ENCODE peak calls at places on chromosome 22, in four cellular contexts. Y is heart right ventricle, E is Peyer's patch, B is OCI-LY7. A is an unnamed sample.
A peak's percentile ranks its signal among the peaks of the same experiment; 100 is the strongest.

GRCh38 chr22:47659467-47660302 is 897.2 kb downstream of the TBC1D22A start:
- DNase-seq in Y (no peak), E (no peak), B (no peak), A (no peak)

GRCh38 chr22:41943661-41944209 is 3.2 kb downstream of the CENPM start:
- DNase-seq in Y (no peak), E (no peak), B (no peak), A (no peak)

GRCh38 chr22:27895600-27895999 is 23.5 kb downstream of the PITPNB start:
- DNase-seq in Y (no peak), E (no peak), B (no peak), A (no peak)

GRCh38 chr22:19892249-19892879 is 37.7 kb upstream of the GNB1L start:
- DNase-seq in Y (no peak), E (peak; percentile 40), B (peak; percentile 66), A (no peak)

GRCh38 chr22:42364641-42365336 is 67.4 kb downstream of the NFAM1 start:
- DNase-seq in Y (no peak), E (no peak), B (no peak), A (no peak)

GRCh38 chr22:43094085-43094484 is 4.9 kb upstream of the TTLL1 start:
- DNase-seq in Y (peak; percentile 76), E (no peak), B (peak; percentile 79), A (no peak)

GRCh38 chr22:41863472-41863871 is 30.6 kb downstream of the SREBF2 start:
- DNase-seq in Y (no peak), E (no peak), B (no peak), A (no peak)

GRCh38 chr22:48239461-48240164 is 1477.2 kb downstream of the TBC1D22A start:
- DNase-seq in Y (no peak), E (no peak), B (no peak), A (no peak)

GRCh38 chr22:44627521-44628139 is 74.4 kb upstream of the PRR5 start:
- DNase-seq in Y (no peak), E (no peak), B (no peak), A (no peak)

GRCh38 chr22:21975854-21976345 is 6.7 kb downstream of the TOP3B start:
- DNase-seq in Y (no peak), E (no peak), B (no peak), A (no peak)

GRCh38 chr22:47423266-47423665 is 660.8 kb downstream of the TBC1D22A start:
- DNase-seq in Y (no peak), E (no peak), B (no peak), A (no peak)

GRCh38 chr22:17235149-17235655 is 16.0 kb upstream of the ADA2 start:
- DNase-seq in Y (no peak), E (no peak), B (no peak), A (no peak)

GRCh38 chr22:42385691-42386090 is 46.5 kb downstream of the NFAM1 start:
- DNase-seq in Y (no peak), E (no peak), B (no peak), A (no peak)

GRCh38 chr22:32202539-32203180 is 2.2 kb downstream of the RFPL2 start:
- DNase-seq in Y (peak; percentile 39), E (no peak), B (peak; percentile 45), A (peak; percentile 57)

GRCh38 chr22:21443735-21444421 is 23.3 kb upstream of the TMEM191C start:
- DNase-seq in Y (peak; percentile 8), E (no peak), B (no peak), A (no peak)

GRCh38 chr22:49326558-49326957 is 501.1 kb downstream of the BRD1 start:
- DNase-seq in Y (no peak), E (no peak), B (no peak), A (no peak)

GRCh38 chr22:42642801-42643631 is 2.6 kb upstream of the ATP5MGL start:
- DNase-seq in Y (no peak), E (no peak), B (no peak), A (no peak)

GRCh38 chr22:48450188-48450825 is 1377.4 kb downstream of the BRD1 start:
- DNase-seq in Y (no peak), E (no peak), B (no peak), A (no peak)

GRCh38 chr22:22230438-22230837 is 14.1 kb upstream of the VPREB1 start:
- DNase-seq in Y (no peak), E (no peak), B (no peak), A (no peak)

GRCh38 chr22:42065408-42066132 is 5.0 kb downstream of the NAGA start:
- DNase-seq in Y (no peak), E (no peak), B (no peak), A (no peak)

GRCh38 chr22:32341122-32341740 is 16.4 kb upstream of the RFPL3 start:
- DNase-seq in Y (no peak), E (no peak), B (no peak), A (no peak)

GRCh38 chr22:48485144-48486135 is 1342.2 kb downstream of the BRD1 start:
- DNase-seq in Y (no peak), E (no peak), B (no peak), A (no peak)

GRCh38 chr22:20510811-20511577 is 3.6 kb downstream of the MED15 start:
- DNase-seq in Y (no peak), E (no peak), B (no peak), A (no peak)

GRCh38 chr22:44184006-44184405 is 3.3 kb downstream of the PARVG start:
- DNase-seq in Y (no peak), E (no peak), B (no peak), A (no peak)

DNA sequence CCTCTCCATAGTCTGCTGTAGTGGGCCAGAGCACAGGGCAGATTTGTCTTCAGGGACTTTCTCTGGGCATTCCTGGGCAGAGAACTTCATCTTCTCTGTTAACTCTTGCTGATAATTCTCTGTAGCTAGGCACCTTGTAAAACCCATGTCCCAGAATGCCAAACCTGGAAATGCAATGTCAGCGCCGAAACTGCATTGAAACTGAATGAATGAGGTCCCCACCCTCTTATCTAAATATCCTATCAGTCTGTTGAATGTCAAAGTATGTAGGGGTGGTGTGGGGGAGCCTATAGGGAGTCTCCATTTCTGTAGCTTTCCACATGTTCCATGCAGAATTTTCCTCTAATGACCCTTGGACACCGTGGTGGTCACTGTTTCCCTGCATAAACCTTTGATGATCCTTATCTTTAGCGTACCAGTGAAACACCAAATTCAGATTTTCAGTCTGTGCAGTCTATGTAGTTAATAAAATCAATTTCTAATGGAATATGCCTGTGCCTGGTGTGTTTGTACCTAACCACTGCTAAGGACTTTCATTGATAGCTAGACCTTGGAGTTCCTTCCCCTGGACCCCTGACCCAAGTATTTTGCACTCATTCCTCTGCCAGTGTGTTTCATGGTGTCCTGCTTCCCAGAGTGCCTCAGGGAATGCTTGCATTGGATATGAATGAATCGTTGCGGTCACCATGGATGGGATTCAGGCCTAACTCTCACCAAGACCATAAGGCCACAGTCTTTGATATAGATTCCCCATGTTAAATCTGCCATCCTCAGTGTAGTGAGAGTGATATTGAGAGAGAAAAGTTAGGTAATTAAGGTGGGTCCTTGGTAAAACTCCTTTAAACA is 2.5 kb upstream of the CABIN1 start:
- DNase-seq in Y (no peak), E (no peak), B (no peak), A (no peak)
- H3K4me1 ChIP-seq in Y (peaks cover 24% of the 10 kb centered on the region), E (peaks cover 4% of the 10 kb centered on the region), B (peaks cover 14% of the 10 kb centered on the region), A (peaks cover 14% of the 10 kb centered on the region)

GRCh38 chr22:37608477-37609239 is at the start of gene GGA1:
- DNase-seq in Y (peak; percentile 96), E (peak; percentile 93), B (peak; percentile 99), A (peak; percentile 96)
- H3K4me1 ChIP-seq in Y (peaks cover 33% of the 10 kb centered on the region), E (peaks cover 13% of the 10 kb centered on the region), B (peaks cover 40% of the 10 kb centered on the region), A (peaks cover 7% of the 10 kb centered on the region)

DNA sequence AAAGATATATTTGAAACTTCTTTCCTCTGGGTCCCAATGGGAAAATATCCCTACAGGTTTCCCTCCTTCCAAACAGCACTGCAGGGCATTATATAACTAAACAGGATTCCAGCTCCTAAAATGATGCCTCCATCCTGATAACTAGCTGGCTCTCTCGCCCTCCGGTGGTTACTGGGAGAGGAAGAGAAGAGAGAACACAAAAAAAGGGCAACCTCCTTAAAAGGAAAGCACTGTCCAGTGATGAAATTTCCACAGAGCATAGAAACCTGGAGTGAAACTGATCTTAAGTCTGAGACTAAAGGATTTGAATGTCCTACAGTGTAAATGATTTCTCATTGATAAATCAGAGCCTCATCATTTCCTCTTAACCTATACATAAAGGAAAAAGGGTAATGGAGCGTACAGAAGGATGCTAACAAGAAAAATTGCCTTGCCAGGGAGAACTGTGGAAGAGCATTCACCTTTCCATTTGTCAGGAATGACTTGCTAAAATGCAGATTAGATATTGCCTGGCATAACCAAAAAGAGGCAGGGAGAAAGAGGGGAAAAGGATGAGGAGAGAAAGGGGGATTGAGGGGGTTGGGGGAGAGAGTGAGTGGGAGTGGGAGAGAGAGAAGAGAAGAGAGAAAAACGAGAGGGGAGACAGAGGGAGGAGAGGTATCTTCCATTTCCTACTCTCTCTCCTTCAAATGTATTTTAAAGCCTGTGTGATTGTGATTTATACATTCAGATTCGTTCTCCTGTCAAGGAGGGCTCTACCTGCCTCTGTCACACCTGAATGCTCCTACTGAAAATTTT is 121.4 kb downstream of the APOL5 start:
- DNase-seq in Y (no peak), E (no peak), B (peak; percentile 69), A (no peak)
- H3K4me1 ChIP-seq in Y (peaks cover 60% of the 10 kb centered on the region), E (no peaks in the 10 kb centered on the region), B (peaks cover 89% of the 10 kb centered on the region), A (peaks cover 40% of the 10 kb centered on the region)

GRCh38 chr22:39194098-39194497 is 41.6 kb upstream of the CBX7 start:
- DNase-seq in Y (no peak), E (no peak), B (no peak), A (no peak)
- H3K4me1 ChIP-seq in Y (no peaks in the 10 kb centered on the region), E (no peaks in the 10 kb centered on the region), B (no peaks in the 10 kb centered on the region), A (peaks cover 3% of the 10 kb centered on the region)

GRCh38 chr22:50371101-50371648 is 28.0 kb downstream of the PPP6R2 start:
- DNase-seq in Y (no peak), E (no peak), B (no peak), A (no peak)
- H3K4me1 ChIP-seq in Y (peaks cover 4% of the 10 kb centered on the region), E (no peaks in the 10 kb centered on the region), B (no peaks in the 10 kb centered on the region), A (peaks cover 8% of the 10 kb centered on the region)

GRCh38 chr22:30296324-30296723 is 7.0 kb upstream of the CASTOR1 start:
- DNase-seq in Y (no peak), E (no peak), B (no peak), A (no peak)

GRCh38 chr22:30294830-30295229 is 5.5 kb upstream of the CASTOR1 start:
- DNase-seq in Y (no peak), E (no peak), B (no peak), A (no peak)

GRCh38 chr22:30292069-30292970 is 3.0 kb upstream of the CASTOR1 start:
- DNase-seq in Y (no peak), E (no peak), B (no peak), A (no peak)

GRCh38 chr22:30295576-30295975 is 6.3 kb upstream of the CASTOR1 start:
- DNase-seq in Y (no peak), E (no peak), B (no peak), A (no peak)

GRCh38 chr22:30294066-30294465 is 4.8 kb upstream of the CASTOR1 start:
- DNase-seq in Y (no peak), E (no peak), B (no peak), A (no peak)
- H3K4me1 ChIP-seq in Y (peaks cover 22% of the 10 kb centered on the region), E (peaks cover 12% of the 10 kb centered on the region), B (peaks cover 30% of the 10 kb centered on the region), A (peaks cover 9% of the 10 kb centered on the region)

GRCh38 chr22:46084376-46084775 is 66.0 kb upstream of the PPARA start:
- DNase-seq in Y (peak; percentile 14), E (no peak), B (no peak), A (no peak)

GRCh38 chr22:46084943-46085830 is 65.1 kb upstream of the PPARA start:
- DNase-seq in Y (peak; percentile 92), E (no peak), B (no peak), A (no peak)

GRCh38 chr22:46087336-46087690 is 63.0 kb upstream of the PPARA start:
- DNase-seq in Y (no peak), E (no peak), B (no peak), A (no peak)

GRCh38 chr22:46086577-46087335 is 63.6 kb upstream of the PPARA start:
- DNase-seq in Y (peak; percentile 44), E (no peak), B (no peak), A (no peak)

GRCh38 chr22:46085831-46086576 is 64.3 kb upstream of the PPARA start:
- DNase-seq in Y (peak; percentile 78), E (no peak), B (no peak), A (no peak)
- H3K4me1 ChIP-seq in Y (peaks cover 100% of the 10 kb centered on the region), E (peaks cover 3% of the 10 kb centered on the region), B (no peaks in the 10 kb centered on the region), A (no peaks in the 10 kb centered on the region)

A was measured in MM.1S.